ENCODE peak calls at places on chromosomes 16 and 17, in six cellular contexts. H is PC-3, Y is neuronal stem cell, Z is neural progenitor cell, P is GM23248, W is fibroblast of lung. I is an unnamed sample.

GRCh38 chr16:55155815-55156214 is 168.2 kb upstream of the IRX6 start:
- DNase-seq in W (no peak), H (no peak), P (no peak), Z (no peak), Y (no peak), I (no peak)

GRCh38 chr17:57518587-57519118 is 226.4 kb downstream of the CCDC182 start:
- DNase-seq in W (peak), P (no peak), Y (no peak), H (no peak), Z (peak), I (no peak)

GRCh38 chr17:77634710-77635109 is 323.8 kb upstream of the TNRC6C start:
- DNase-seq in Z (peak), H (no peak), Y (no peak), W (no peak), P (no peak), I (no peak)

GRCh38 chr16:89105599-89106151 is 12.0 kb downstream of the ACSF3 start:
- DNase-seq in P (no peak), H (no peak), W (no peak), Z (no peak), Y (no peak), I (no peak)

GRCh38 chr16:74485916-74486315 is 64.6 kb upstream of the CLEC18B start:
- DNase-seq in P (no peak), H (peak), Y (no peak), Z (no peak), W (no peak), I (no peak)

GRCh38 chr16:5490499-5490898 is 392.9 kb upstream of the EEF2KMT start:
- DNase-seq in H (peak), W (no peak), P (peak), Y (peak), Z (peak), I (no peak)

GRCh38 chr16:22320572-22321339 is 23.5 kb downstream of the POLR3E start:
- DNase-seq in Z (no peak), Y (no peak), W (no peak), H (no peak), P (no peak), I (no peak)

GRCh38 chr17:77188084-77189066 is 47.6 kb downstream of the SEC14L1 start:
- DNase-seq in H (peak), Z (no peak), Y (no peak), W (peak), P (no peak), I (no peak)

GRCh38 chr16:29974291-29975133 is 844 bp downstream of the TAOK2 start:
- DNase-seq in H (peak), W (no peak), P (peak), Z (peak), Y (no peak), I (peak)

GRCh38 chr16:29900102-29900887 is at the start of gene ASPHD1:
- DNase-seq in W (peak), P (peak), Z (peak), H (peak), Y (peak), I (peak)

GRCh38 chr17:29572691-29573557 is 4.4 kb downstream of the TP53I13 start:
- DNase-seq in H (no peak), Z (peak), P (peak), W (peak), Y (peak), I (no peak)

GRCh38 chr17:16171613-16172012 is 43.7 kb downstream of the NCOR1 start:
- DNase-seq in P (no peak), Z (no peak), Y (no peak), W (no peak), H (peak), I (peak)

GRCh38 chr16:20944861-20945390 is 44.4 kb downstream of the LYRM1 start:
- DNase-seq in W (peak), P (peak), Y (no peak), Z (no peak), H (peak), I (peak)

GRCh38 chr17:16241906-16242399 is 24.9 kb downstream of the PIGL start:
- DNase-seq in P (no peak), H (no peak), Y (no peak), W (no peak), Z (no peak), I (no peak)

GRCh38 chr16:51544850-51545467 is 393.9 kb upstream of the SALL1 start:
- DNase-seq in P (no peak), Z (peak), H (no peak), W (no peak), Y (peak), I (no peak)

GRCh38 chr17:15478845-15479244 is 11.4 kb upstream of the CDRT4 start:
- DNase-seq in H (no peak), P (no peak), W (no peak), Z (no peak), Y (no peak), I (no peak)

GRCh38 chr17:49646391-49647255 is 31.3 kb downstream of the SPOP start:
- DNase-seq in P (peak), H (peak), W (peak), Z (no peak), Y (no peak), I (peak)

GRCh38 chr16:48117217-48118105 is 38.3 kb downstream of the ABCC12 start:
- DNase-seq in P (peak), Y (peak), H (peak), Z (peak), W (peak), I (no peak)

GRCh38 chr17:48498168-48498840 is 32.5 kb downstream of the HOXB1 start:
- DNase-seq in P (no peak), Y (no peak), Z (no peak), H (peak), W (no peak), I (no peak)

GRCh38 chr17:4944163-4944553 is 4.1 kb downstream of the RNF167 start:
- DNase-seq in Y (no peak), Z (no peak), P (no peak), W (no peak), H (no peak), I (no peak)

GRCh38 chr16:24950275-24950674 is 64.9 kb downstream of the ARHGAP17 start:
- DNase-seq in W (peak), P (peak), H (peak), Z (no peak), Y (no peak), I (peak)

GRCh38 chr16:81489547-81490267 is 45.1 kb downstream of the CMIP start:
- DNase-seq in H (no peak), P (no peak), Z (no peak), Y (no peak), W (no peak), I (no peak)

GRCh38 chr17:70313450-70313849 is 144.1 kb downstream of the KCNJ2 start:
- DNase-seq in Y (no peak), H (peak), P (peak), Z (no peak), W (peak), I (peak)

GRCh38 chr17:40803617-40804082 is 3.9 kb upstream of the KRT28 start:
- DNase-seq in W (peak), H (peak), P (peak), Z (peak), Y (peak), I (peak)

GRCh38 chr16:21263640-21264211 is 14.4 kb downstream of the CRYM start:
- DNase-seq in P (peak), Y (no peak), W (peak), H (no peak), Z (peak), I (no peak)

GRCh38 chr17:673200-673681 is 41.4 kb downstream of the VPS53 start:
- DNase-seq in Y (peak), W (peak), H (no peak), P (no peak), Z (peak), I (peak)

GRCh38 chr16:66603537-66604375 is 748 bp upstream of the CMTM3 start:
- DNase-seq in W (peak), Y (peak), H (no peak), Z (peak), P (peak), I (peak)

GRCh38 chr17:71828182-71828596 is 292.6 kb upstream of the SOX9 start:
- DNase-seq in H (no peak), W (no peak), Y (peak), Z (peak), P (peak), I (peak)

GRCh38 chr17:19646788-19647696 is 1.5 kb upstream of the ALDH3A2 start:
- DNase-seq in W (peak), P (peak), Y (no peak), H (peak), Z (peak), I (no peak)
- H2AFZ ChIP-seq in W (no peak), P (peak), Y (peak), H (peak), Z (no peak), I (no peak)

GRCh38 chr16:8589293-8590160 is 784 bp downstream of the TMEM114 start:
- DNase-seq in H (no peak), Z (peak), W (no peak), Y (no peak), P (no peak), I (no peak)

GRCh38 chr16:8590161-8590688 is at the start of gene TMEM114:
- DNase-seq in Z (peak), H (no peak), P (no peak), Y (no peak), W (no peak), I (no peak)

GRCh38 chr16:8590811-8591210 is 500 bp upstream of the TMEM114 start:
- DNase-seq in P (no peak), H (no peak), Z (no peak), W (no peak), Y (no peak), I (no peak)

GRCh38 chr16:8587065-8587464 is 3.2 kb downstream of the TMEM114 start:
- DNase-seq in P (no peak), H (no peak), Z (no peak), Y (no peak), W (no peak), I (no peak)

DNA sequence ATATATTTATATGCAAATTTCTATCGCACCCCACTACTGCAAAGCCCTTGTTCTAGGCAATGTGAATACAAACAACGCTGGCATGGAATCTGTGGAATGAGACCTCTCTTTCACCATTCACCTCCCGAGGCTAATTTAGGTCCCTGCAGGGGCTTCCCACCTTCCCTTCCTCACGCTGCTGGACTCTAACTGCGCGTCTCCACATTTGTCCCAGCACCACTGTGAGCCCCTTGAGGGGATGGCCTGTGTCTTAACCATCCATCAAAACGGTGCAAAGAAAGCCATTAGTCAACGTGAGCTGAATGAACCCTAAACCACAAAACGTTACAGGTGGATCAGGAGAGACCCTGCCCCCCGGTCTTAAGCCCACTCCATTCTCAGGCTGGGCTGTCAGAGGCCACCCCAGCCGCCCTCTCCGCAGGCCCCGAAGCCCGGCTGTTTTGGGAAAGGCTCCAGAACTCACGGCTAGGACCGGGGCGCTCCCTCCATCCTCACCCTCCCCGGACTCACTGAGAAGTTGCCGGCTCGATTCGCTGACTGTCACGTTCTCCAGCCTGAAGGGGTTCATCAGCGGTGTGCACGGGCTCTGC is 1.5 kb downstream of the TMEM114 start:
- DNase-seq in P (no peak), Y (no peak), H (no peak), W (no peak), Z (peak), I (no peak)
- H3K4me3 ChIP-seq in P (no peak), Y (peak), H (no peak), W (no peak), Z (peak), I (no peak)

GRCh38 chr16:10509534-10510025 is 70.8 kb downstream of the EMP2 start:
- DNase-seq in P (peak), W (peak), Y (peak), Z (peak), H (peak), I (peak)
- H2AFZ ChIP-seq in P (no peak), W (no peak), Y (no peak), Z (no peak), H (no peak), I (no peak)

GRCh38 chr17:75250009-75250471 is 11.4 kb downstream of the GGA3 start:
- DNase-seq in P (peak), Z (no peak), H (no peak), Y (no peak), W (no peak), I (no peak)
- H3K4me3 ChIP-seq in P (peak), Z (no peak), H (no peak), Y (no peak), W (no peak), I (peak)

GRCh38 chr17:69267219-69267618 is 38.6 kb upstream of the ABCA10 start:
- DNase-seq in H (no peak), P (no peak), Z (no peak), W (no peak), Y (no peak), I (no peak)

GRCh38 chr17:69269174-69269998 is 40.8 kb upstream of the ABCA10 start:
- DNase-seq in Y (no peak), P (peak), H (peak), W (peak), Z (no peak), I (peak)

GRCh38 chr17:69265873-69266272 is 37.2 kb upstream of the ABCA10 start:
- DNase-seq in P (no peak), H (no peak), W (no peak), Y (no peak), Z (no peak), I (no peak)

DNA sequence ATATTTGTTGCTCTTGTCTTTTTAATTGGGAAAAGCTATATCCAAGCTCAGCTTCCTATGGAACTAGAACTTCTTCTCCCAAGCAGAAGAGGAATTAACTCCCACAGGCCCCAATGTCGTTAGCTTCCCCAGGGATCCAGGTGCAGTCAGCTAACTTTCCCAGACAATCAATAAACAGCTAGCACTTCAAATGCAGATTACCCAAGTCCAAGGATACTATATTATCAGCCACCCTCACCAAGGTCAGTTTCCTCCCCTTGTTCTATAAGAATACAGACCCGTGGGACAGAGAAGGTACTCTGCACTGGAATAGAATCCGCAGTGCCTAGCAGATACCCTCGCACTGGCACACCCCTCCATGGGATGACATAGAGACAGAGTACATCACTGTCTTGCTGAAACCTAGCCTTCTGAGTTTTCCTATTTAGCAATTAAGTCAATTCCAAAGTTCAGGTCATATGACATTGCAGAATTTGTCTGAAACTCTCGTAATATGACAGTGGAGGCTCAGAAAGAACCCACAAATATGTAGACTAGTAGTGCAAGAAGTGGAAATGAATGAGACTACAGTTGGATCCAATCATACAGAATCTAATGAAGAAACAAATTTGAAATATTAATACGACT is 39.9 kb upstream of the ABCA10 start:
- DNase-seq in P (no peak), Y (no peak), H (peak), Z (no peak), W (no peak), I (no peak)
- H2AFZ ChIP-seq in P (no peak), Y (no peak), H (peak), Z (no peak), W (no peak), I (no peak)

GRCh38 chr17:81518785-81519283 is 6.2 kb upstream of the ACTG1 start:
- DNase-seq in Z (peak), Y (no peak), H (peak), P (peak), W (no peak), I (no peak)

GRCh38 chr17:81522491-81523125 is 5.6 kb upstream of the FSCN2 start:
- DNase-seq in W (no peak), Z (no peak), Y (no peak), P (no peak), H (no peak), I (no peak)

GRCh38 chr17:81518113-81518784 is 5.7 kb upstream of the ACTG1 start:
- DNase-seq in Z (peak), H (peak), P (peak), Y (no peak), W (peak), I (no peak)

GRCh38 chr17:81519284-81520020 is 6.9 kb upstream of the ACTG1 start:
- DNase-seq in W (no peak), Y (no peak), H (peak), P (peak), Z (peak), I (no peak)

GRCh38 chr17:81520021-81520894 is 7.7 kb upstream of the ACTG1 start:
- DNase-seq in W (no peak), Z (peak), H (no peak), P (no peak), Y (no peak), I (no peak)
- H3K4me3 ChIP-seq in W (no peak), Z (peak), H (peak), P (no peak), Y (no peak), I (no peak)